ENCODE peak calls at places on chromosomes 16 and 17, in five cellular contexts. A is heart left ventricle, P is AG04450, U is upper lobe of left lung, B is GM23338. Y is an unnamed sample.

GRCh38 chr17:73304438-73304837 is 7.4 kb downstream of the CDC42EP4 start:
- DNase-seq in A (no peak), P (no peak), U (no peak), B (no peak), Y (no peak)

GRCh38 chr17:61276806-61277205 is 122.8 kb upstream of the TBX2 start:
- DNase-seq in A (no peak), P (no peak), U (no peak), B (no peak), Y (no peak)

GRCh38 chr16:85649411-85649977 is 36.4 kb downstream of the GSE1 start:
- DNase-seq in A (no peak), P (no peak), U (peak; percentile 66), B (no peak), Y (no peak)

GRCh38 chr16:8852534-8852933 is 16.3 kb downstream of the CARHSP1 start:
- DNase-seq in A (no peak), P (no peak), U (no peak), B (no peak), Y (no peak)

GRCh38 chr17:79621151-79621940 is 10.5 kb upstream of the RBFOX3 start:
- DNase-seq in A (peak; percentile 9), P (no peak), U (no peak), B (no peak), Y (no peak)

GRCh38 chr17:36506831-36507230 is 20.4 kb downstream of the ZNHIT3 start:
- DNase-seq in A (no peak), P (no peak), U (no peak), B (no peak), Y (no peak)

GRCh38 chr16:8403978-8404738 is 186.2 kb downstream of the TMEM114 start:
- DNase-seq in A (no peak), P (no peak), U (no peak), B (no peak), Y (no peak)

GRCh38 chr17:17034028-17034427 is 8.2 kb upstream of the MPRIP start:
- DNase-seq in A (no peak), P (no peak), U (no peak), B (no peak), Y (no peak)

GRCh38 chr17:59311051-59311468 is 20.4 kb upstream of the YPEL2 start:
- DNase-seq in A (no peak), P (no peak), U (no peak), B (peak; percentile 80), Y (no peak)

GRCh38 chr17:44915727-44916058 is 393 bp upstream of the GFAP start:
- DNase-seq in A (no peak), P (no peak), U (no peak), B (no peak), Y (no peak)

GRCh38 chr16:66414891-66415290 is 12.2 kb upstream of the BEAN1 start:
- DNase-seq in A (no peak), P (no peak), U (no peak), B (no peak), Y (no peak)

GRCh38 chr17:6290488-6291196 is 144.3 kb downstream of the AIPL1 start:
- DNase-seq in A (no peak), P (no peak), U (no peak), B (no peak), Y (no peak)

DNA sequence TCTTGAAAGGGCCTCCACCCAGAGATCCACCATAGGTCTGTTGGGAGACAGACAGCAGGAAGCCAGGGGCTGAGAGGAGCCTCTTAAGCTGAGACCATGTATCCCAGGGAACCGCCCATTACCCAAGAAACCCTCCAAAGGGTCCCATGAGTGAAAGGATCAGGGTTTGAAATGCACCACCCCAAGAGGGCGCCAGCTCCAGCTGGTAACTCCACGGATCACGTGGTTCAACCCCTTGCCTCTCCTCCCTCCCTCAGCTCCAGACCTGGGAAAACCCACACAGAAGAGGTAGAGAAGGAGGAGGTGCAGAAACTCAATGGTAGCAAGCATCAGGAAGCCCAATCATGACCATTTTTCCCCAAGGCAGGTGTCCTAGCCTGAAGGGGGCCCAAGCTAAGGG is 148.7 kb downstream of the AIPL1 start:
- DNase-seq in A (no peak), P (no peak), U (no peak), B (peak; percentile 74), Y (no peak)
- TF ChIP-seq CTCF in A (no peak), P (no peak), U (no peak), B (peak; percentile 73), Y (no peak)

DNA sequence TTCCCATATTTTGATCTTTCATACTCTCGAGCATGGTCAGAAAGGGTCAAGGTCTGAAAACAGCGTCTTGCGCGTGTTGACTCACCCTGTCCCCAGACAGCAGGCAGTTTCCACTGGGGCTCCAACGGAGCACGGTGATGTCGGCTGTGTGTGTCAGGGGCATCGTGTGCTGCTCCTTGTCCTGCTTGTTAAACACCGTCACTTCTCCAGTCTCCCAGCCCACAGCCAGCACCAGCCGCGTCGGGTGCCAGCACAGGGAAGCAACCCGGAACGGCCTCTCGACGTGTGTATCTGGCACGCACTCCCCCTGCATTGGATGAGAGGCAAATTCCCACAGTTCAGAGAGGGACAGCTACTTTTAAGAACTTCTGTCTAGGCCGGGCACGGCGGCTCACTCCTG is 9.6 kb downstream of the IFT140 start:
- DNase-seq in A (no peak), P (no peak), U (no peak), B (no peak), Y (no peak)
- H3K27ac ChIP-seq in A (no peak overlapping the region), P (no peak overlapping the region), U (peak overlapping the region; percentile 62), B (no peak overlapping the region), Y (no peak overlapping the region)

GRCh38 chr17:19578545-19578944 is 44.9 kb downstream of the SLC47A1 start:
- DNase-seq in A (no peak), P (no peak), U (no peak), B (no peak), Y (no peak)
- H3K27me3 ChIP-seq in A (no peaks in the 10 kb centered on the region), P (peaks cover 50% of the 10 kb centered on the region), U (peaks cover 18% of the 10 kb centered on the region), B (peaks cover 27% of the 10 kb centered on the region), Y (peaks cover 32% of the 10 kb centered on the region)

GRCh38 chr16:31711344-31711845 is 162.2 kb upstream of the ZNF267 start:
- DNase-seq in A (no peak), P (no peak), U (no peak), B (peak; percentile 24), Y (no peak)
- TF ChIP-seq CTCF in A (no peak), P (no peak), U (no peak), B (peak; percentile 59), Y (no peak)

DNA sequence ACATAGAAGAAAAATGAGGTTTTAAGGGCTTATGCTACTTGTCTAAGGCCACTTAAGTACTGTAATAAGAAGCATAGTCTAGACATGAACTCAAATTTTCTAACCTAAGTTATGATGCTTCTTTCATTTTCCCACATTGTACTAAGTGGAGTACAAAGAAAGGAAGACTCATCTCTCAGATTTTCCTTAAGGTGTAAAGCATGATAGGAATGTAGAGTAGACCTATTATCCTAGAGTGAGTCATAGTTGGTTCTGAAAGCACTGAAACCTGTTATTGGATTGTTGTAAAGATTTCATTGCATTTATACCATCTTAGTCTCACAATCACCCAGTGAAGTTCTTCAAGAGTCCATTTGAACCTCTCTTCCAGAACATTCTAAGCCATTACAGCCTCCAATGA is 343.8 kb downstream of the TOX3 start:
- DNase-seq in A (no peak), P (no peak), U (no peak), B (no peak), Y (no peak)
- H3K27ac ChIP-seq in A (no peak overlapping the region), P (no peak overlapping the region), U (no peak overlapping the region), B (no peak overlapping the region), Y (no peak overlapping the region)

GRCh38 chr16:824601-825000 is 24.1 kb upstream of the GNG13 start:
- DNase-seq in A (no peak), P (no peak), U (peak; percentile 63), B (no peak), Y (no peak)
- H3K27me3 ChIP-seq in A (peaks cover 10% of the 10 kb centered on the region), P (peaks cover 11% of the 10 kb centered on the region), U (peaks cover 8% of the 10 kb centered on the region), B (no peaks in the 10 kb centered on the region), Y (no peaks in the 10 kb centered on the region)

GRCh38 chr16:1332618-1333148 is 762 bp upstream of the BAIAP3 start:
- DNase-seq in A (no peak), P (no peak), U (no peak), B (peak; percentile 39), Y (no peak)

GRCh38 chr16:1327619-1327947 is 5.9 kb upstream of the BAIAP3 start:
- DNase-seq in A (no peak), P (no peak), U (no peak), B (peak; percentile 62), Y (no peak)

GRCh38 chr16:1331712-1332617 is 1.5 kb upstream of the BAIAP3 start:
- DNase-seq in A (peak; percentile 80), P (no peak), U (peak; percentile 82), B (peak; percentile 99), Y (no peak)

GRCh38 chr16:1330931-1331711 is 2.3 kb upstream of the BAIAP3 start:
- DNase-seq in A (no peak), P (no peak), U (peak; percentile 58), B (no peak), Y (no peak)

DNA sequence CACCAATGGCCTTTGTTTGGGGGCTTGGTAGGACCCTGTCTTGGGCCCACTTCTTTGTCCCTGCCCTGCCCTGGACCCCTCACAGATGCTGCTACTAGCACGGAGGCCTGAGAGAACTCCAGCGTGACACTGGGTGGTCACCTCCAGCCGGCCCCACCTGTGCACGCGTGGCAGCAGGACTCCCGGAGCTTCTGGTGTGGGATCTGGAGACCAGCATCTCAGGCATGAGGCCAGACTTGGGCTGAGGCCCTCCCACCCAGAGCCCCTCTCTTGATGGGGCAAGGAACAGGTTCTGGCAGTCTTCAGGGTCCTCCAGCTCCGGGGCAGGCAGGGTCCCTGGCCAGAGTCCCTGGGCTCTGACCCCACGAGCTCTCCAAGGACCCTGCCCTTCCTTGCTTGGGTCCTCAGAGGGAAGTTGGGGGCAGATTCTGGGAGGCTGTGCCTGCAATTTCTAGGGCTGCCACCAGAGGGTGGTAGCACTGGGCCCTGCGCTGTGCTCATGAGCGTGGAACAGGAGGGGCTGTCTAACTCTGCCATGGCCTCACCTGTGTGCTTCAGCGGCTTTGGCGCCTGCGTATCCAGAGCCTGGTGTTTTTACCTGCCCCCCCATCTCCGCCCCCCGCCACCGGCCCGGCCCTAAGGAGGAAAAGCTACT is 3.1 kb upstream of the BAIAP3 start:
- DNase-seq in A (no peak), P (no peak), U (peak; percentile 61), B (peak; percentile 84), Y (no peak)
- TF ChIP-seq CTCF in A (no peak), P (peak; percentile 42), U (no peak), B (peak; percentile 86), Y (peak; percentile 24)

DNA sequence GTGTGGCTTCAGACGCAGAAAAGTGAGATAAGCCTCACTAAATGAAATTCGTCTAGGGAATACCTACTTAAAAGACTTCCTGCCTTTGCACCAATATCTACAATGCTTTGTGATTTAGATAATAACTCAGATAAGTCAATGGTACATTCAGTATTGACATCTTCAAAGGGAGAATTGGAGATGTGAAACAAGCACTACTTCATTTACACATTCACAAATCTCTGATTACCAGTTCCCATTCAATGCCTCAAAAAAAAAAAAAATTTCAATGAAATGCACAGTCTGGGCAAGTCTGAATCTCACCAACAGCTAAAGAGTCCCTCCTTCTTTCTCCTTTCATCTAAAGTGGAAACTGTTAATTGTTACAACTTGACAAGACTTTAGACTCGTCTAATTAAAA is 3.7 kb downstream of the PHF12 start:
- DNase-seq in A (no peak), P (no peak), U (no peak), B (no peak), Y (no peak)
- H3K27ac ChIP-seq in A (peak overlapping the region; percentile 97), P (no peak overlapping the region), U (no peak overlapping the region), B (peak overlapping the region; percentile 15), Y (no peak overlapping the region)

DNA sequence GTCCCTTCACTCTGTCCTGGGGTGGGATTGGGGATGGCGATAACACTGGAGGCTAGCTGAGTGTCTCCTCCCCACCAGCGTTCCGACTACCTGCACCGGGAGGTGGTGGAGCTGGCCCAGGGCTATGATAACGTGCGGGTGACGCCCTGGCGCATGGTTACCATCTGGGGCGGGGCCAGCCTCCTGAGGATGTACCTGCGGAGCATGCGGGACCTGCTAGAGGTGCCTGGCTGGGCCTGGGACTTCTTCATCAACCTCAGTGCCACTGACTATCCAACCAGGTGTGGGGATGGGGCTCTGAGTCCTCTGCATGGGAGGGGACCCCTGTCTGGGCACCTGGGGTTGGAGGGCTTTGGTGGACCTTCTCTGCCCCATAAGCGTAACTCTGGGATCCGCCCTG is 8.8 kb downstream of the XYLT2 start:
- DNase-seq in A (no peak), P (no peak), U (peak; percentile 47), B (no peak), Y (no peak)
- H3K27me3 ChIP-seq in A (no peaks in the 10 kb centered on the region), P (no peaks in the 10 kb centered on the region), U (no peaks in the 10 kb centered on the region), B (no peaks in the 10 kb centered on the region), Y (no peaks in the 10 kb centered on the region)

Y was measured in CD4-positive, alpha-beta T cell.